ENCODE peak calls at places on chromosomes 5 and 9, in ten cellular contexts. X, F, D, Z, J, V, Q, K, B and R are unnamed samples.

GRCh38 chr9:123049589-123050222 is 16.2 kb downstream of the GPR21 start:
- DNase-seq in X (no peak), F (no peak), D (no peak), Z (no peak), J (no peak), V (peak), Q (no peak), K (peak), B (peak), R (peak)

GRCh38 chr5:140351609-140352334 is 5.4 kb upstream of the HBEGF start:
- DNase-seq in X (no peak), F (no peak), D (no peak), Z (no peak), J (peak), V (peak), Q (no peak), K (peak), B (peak), R (peak)

GRCh38 chr9:129665008-129665771 is at the start of gene PRRX2:
- DNase-seq in X (peak), F (no peak), D (peak), Z (no peak), J (no peak), V (peak), Q (peak), K (peak), B (no peak), R (no peak)

GRCh38 chr9:72526901-72527800 is 5.7 kb downstream of the TMC1 start:
- DNase-seq in X (peak), F (peak), D (peak), Z (peak), J (peak), V (peak), Q (peak), K (peak), B (peak), R (peak)

GRCh38 chr5:111172504-111172903 is 51.7 kb upstream of the CAMK4 start:
- DNase-seq in X (no peak), F (no peak), D (no peak), Z (no peak), J (no peak), V (no peak), Q (no peak), K (no peak), B (no peak), R (no peak)

GRCh38 chr5:173283318-173284288 is 44.6 kb downstream of the STC2 start:
- DNase-seq in X (peak), F (no peak), D (peak), Z (peak), J (peak), V (peak), Q (peak), K (peak), B (peak), R (peak)

GRCh38 chr5:149450199-149450598 is 71.1 kb upstream of the IL17B start:
- DNase-seq in X (peak), F (no peak), D (no peak), Z (peak), J (no peak), V (peak), Q (peak), K (peak), B (peak), R (peak)

GRCh38 chr5:123452401-123452800 is 29.2 kb upstream of the CEP120 start:
- DNase-seq in X (no peak), F (no peak), D (no peak), Z (no peak), J (no peak), V (no peak), Q (no peak), K (no peak), B (no peak), R (no peak)

GRCh38 chr9:117704024-117704575 is at the start of gene TLR4:
- DNase-seq in X (peak), F (peak), D (peak), Z (peak), J (no peak), V (peak), Q (peak), K (peak), B (peak), R (peak)

GRCh38 chr5:151164687-151165392 is 7.3 kb upstream of the ANXA6 start:
- DNase-seq in X (peak), F (no peak), D (peak), Z (peak), J (peak), V (peak), Q (peak), K (peak), B (peak), R (peak)

GRCh38 chr5:84433461-84433860 is 48.8 kb upstream of the EDIL3 start:
- DNase-seq in X (no peak), F (no peak), D (no peak), Z (no peak), J (no peak), V (peak), Q (no peak), K (peak), B (peak), R (peak)

GRCh38 chr9:135254176-135255032 is 166.9 kb downstream of the OLFM1 start:
- DNase-seq in X (no peak), F (no peak), D (no peak), Z (no peak), J (no peak), V (no peak), Q (no peak), K (no peak), B (no peak), R (no peak)

GRCh38 chr9:2481216-2481615 is 140.4 kb upstream of the VLDLR start:
- DNase-seq in X (no peak), F (no peak), D (no peak), Z (no peak), J (no peak), V (no peak), Q (no peak), K (no peak), B (no peak), R (no peak)

GRCh38 chr9:2492161-2492560 is 129.4 kb upstream of the VLDLR start:
- DNase-seq in X (no peak), F (no peak), D (no peak), Z (no peak), J (no peak), V (no peak), Q (no peak), K (no peak), B (no peak), R (no peak)

GRCh38 chr9:2489838-2490314 is 131.7 kb upstream of the VLDLR start:
- DNase-seq in X (no peak), F (no peak), D (no peak), Z (peak), J (no peak), V (peak), Q (no peak), K (peak), B (peak), R (peak)

DNA sequence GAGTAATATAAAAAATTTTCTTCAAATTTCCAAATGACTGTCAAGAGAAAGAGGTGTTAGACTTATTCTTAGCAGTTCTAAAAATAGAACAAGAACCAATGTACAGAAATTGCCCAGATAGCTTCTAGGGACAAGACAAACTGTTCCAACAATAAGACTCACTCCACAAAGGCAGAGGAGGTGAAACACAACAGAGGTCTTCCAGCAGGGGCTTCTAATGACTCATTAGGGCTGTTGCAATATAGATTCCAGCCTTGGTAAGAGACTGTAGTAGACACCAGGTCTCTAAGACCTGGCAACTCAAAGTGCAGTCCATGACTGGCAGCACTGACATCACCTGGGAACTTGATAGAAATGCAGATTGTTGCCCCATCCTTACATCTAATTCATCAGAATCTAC is 134.6 kb upstream of the VLDLR start:
- DNase-seq in X (no peak), F (no peak), D (no peak), Z (no peak), J (no peak), V (no peak), Q (no peak), K (peak), B (peak), R (peak)
- H3K4me3 ChIP-seq in X (no peak), F (no peak), D (no peak), Z (no peak), J (no peak), V (no peak), Q (no peak), K (no peak), B (no peak), R (no peak)

GRCh38 chr5:72688926-72689325 is 127.5 kb upstream of the TNPO1 start:
- DNase-seq in X (no peak), F (no peak), D (no peak), Z (no peak), J (no peak), V (no peak), Q (no peak), K (no peak), B (no peak), R (no peak)

GRCh38 chr5:72695659-72696058 is 120.8 kb upstream of the TNPO1 start:
- DNase-seq in X (no peak), F (no peak), D (no peak), Z (no peak), J (no peak), V (no peak), Q (no peak), K (no peak), B (no peak), R (no peak)

GRCh38 chr5:72693001-72693442 is 123.4 kb upstream of the TNPO1 start:
- DNase-seq in X (no peak), F (no peak), D (no peak), Z (no peak), J (no peak), V (no peak), Q (no peak), K (peak), B (peak), R (peak)

GRCh38 chr5:72693546-72693945 is 122.9 kb upstream of the TNPO1 start:
- DNase-seq in X (no peak), F (no peak), D (no peak), Z (no peak), J (no peak), V (no peak), Q (no peak), K (no peak), B (no peak), R (no peak)

DNA sequence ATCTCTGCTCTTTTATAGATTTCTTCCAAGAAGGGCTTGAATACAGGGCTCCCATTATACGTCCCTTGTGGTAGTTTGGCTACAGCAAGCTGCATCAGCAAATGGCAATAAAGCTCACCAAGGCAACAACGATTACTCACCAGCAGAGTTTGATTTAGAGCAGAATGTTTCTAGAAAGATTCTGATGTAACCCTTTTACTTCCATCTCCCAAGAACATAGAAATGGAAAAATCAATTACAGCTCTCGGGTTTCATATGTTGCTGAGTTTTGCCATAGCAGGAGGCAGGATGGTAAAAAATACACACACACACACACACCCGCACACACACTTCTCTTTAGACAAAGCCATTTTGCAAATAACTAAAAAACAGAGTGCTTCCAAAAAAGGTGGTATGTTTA is 124.2 kb upstream of the TNPO1 start:
- DNase-seq in X (no peak), F (no peak), D (no peak), Z (no peak), J (no peak), V (no peak), Q (no peak), K (peak), B (peak), R (peak)
- TF ChIP-seq CTCF in X (no peak), F (no peak), D (no peak), Z (no peak), J (no peak), V (no peak), Q (no peak), K (no peak), B (no peak), R (no peak)

GRCh38 chr5:171390883-171391677 is 3.4 kb downstream of the NPM1 start:
- DNase-seq in X (no peak), F (no peak), D (no peak), Z (no peak), J (no peak), V (no peak), Q (no peak), K (no peak), B (no peak), R (no peak)
- H3K4me3 ChIP-seq in X (no peak), F (peak), D (no peak), Z (no peak), J (no peak), V (peak), Q (no peak), K (peak), B (peak), R (peak)

DNA sequence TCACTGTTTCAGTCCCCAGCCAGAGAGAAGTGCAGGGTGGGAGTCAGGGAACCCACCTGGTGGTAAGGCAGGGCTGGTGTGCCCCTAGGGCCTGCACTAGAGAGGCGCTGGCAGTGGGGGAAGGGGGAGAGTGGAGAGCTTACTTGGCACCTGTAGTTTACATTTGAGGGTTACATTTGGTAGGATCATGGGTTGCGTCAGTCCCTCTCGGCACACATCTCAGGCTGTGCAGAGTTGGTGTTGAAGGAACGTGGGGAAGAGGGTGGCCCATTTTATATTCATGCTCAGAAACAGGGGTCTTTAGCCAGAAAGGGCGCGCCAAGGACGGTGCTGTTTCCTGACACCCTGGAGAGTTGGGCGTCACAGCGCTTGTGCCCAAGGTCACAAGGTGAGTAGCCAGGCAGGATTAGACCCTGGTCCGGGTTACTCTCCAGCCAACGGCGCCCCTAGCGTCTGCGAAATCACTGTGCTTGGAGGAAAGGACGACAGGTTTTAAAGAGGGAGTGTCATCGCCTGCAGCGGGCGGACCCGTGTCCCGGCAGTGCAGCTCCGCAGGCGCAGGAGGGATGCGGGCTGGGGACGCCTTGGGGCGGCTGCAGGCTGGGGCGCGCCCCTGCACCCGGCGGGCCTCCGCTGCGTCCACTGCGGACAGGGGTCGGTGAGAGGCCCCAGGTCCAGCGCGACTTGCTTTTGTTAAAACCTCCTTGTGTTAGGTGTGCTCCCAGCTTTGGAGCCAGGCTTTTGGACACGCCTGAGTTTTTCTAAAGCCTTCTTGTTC is 272.6 kb downstream of the FANCC start:
- DNase-seq in X (no peak), F (no peak), D (no peak), Z (no peak), J (no peak), V (no peak), Q (peak), K (no peak), B (no peak), R (no peak)
- TF ChIP-seq CTCF in X (no peak), F (peak), D (no peak), Z (no peak), J (no peak), V (no peak), Q (no peak), K (no peak), B (no peak), R (no peak)

DNA sequence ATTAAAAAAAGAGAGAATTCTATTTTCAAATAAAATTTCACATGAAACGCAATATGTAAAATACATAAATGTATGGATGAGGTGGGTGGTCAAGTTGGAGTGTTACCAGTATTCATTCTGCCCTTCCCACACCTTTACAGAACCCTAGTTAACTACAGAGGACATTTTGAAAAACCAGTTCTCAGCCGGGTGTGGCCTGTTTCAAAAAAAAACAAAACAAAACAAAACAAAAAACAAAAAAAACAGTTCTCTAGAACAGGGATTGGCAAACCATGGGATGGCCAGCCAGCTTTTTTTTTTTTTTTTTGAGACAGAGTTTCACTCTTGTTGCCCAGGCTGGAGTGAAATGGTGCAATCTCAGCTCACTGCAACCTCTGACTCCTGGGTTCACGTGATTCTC is 28.4 kb upstream of the HK3 start:
- DNase-seq in X (no peak), F (no peak), D (no peak), Z (no peak), J (no peak), V (no peak), Q (no peak), K (no peak), B (no peak), R (no peak)
- H3K4me3 ChIP-seq in X (no peak), F (no peak), D (no peak), Z (no peak), J (no peak), V (no peak), Q (no peak), K (no peak), B (no peak), R (no peak)